ENCODE peak calls at places on chromosome 6, in four cellular contexts. R is HepG2, E is fibroblast of lung, T is K562. K is an unnamed sample.

GRCh38 chr6:109202409-109203264 is 107.3 kb downstream of the CEP57L1 start:
- DNase-seq in R (no peak), E (no peak), T (no peak), K (no peak)

GRCh38 chr6:63066053-63066704 is 145.1 kb upstream of the FKBP1C start:
- DNase-seq in R (peak; percentile 35), E (no peak), T (no peak), K (no peak)

GRCh38 chr6:161917645-161918044 is 643.8 kb upstream of the AGPAT4 start:
- DNase-seq in R (no peak), E (peak; percentile 67), T (no peak), K (no peak)

GRCh38 chr6:11188161-11188915 is 44.1 kb downstream of the NEDD9 start:
- DNase-seq in R (peak; percentile 57), E (no peak), T (no peak), K (no peak)

GRCh38 chr6:144151010-144151727 is 852 bp downstream of the STX11 start:
- DNase-seq in R (no peak), E (no peak), T (peak; percentile 48), K (peak; percentile 39)

GRCh38 chr6:56802570-56802969 is 152.3 kb upstream of the BEND6 start:
- DNase-seq in R (peak; percentile 68), E (peak; percentile 79), T (no peak), K (no peak)

GRCh38 chr6:119526609-119527605 is 177.3 kb upstream of the MAN1A1 start:
- DNase-seq in R (no peak), E (no peak), T (no peak), K (no peak)

GRCh38 chr6:132648356-132648755 is 10.6 kb downstream of the TAAR1 start:
- DNase-seq in R (no peak), E (peak; percentile 84), T (no peak), K (peak; percentile 21)

GRCh38 chr6:93896081-93896480 is 476.7 kb upstream of the EPHA7 start:
- DNase-seq in R (no peak), E (no peak), T (no peak), K (no peak)

GRCh38 chr6:39365281-39366074 is 43.0 kb upstream of the KCNK16 start:
- DNase-seq in R (no peak), E (peak; percentile 75), T (no peak), K (no peak)

GRCh38 chr6:51855310-51856082 is 231.9 kb downstream of the PKHD1 start:
- DNase-seq in R (peak; percentile 79), E (peak; percentile 25), T (peak; percentile 74), K (peak; percentile 52)

GRCh38 chr6:30998785-30999184 is 11.5 kb upstream of the MUC22 start:
- DNase-seq in R (no peak), E (no peak), T (no peak), K (no peak)

GRCh38 chr6:16800942-16801341 is 39.7 kb upstream of the ATXN1 start:
- DNase-seq in R (no peak), E (peak; percentile 60), T (no peak), K (no peak)

GRCh38 chr6:111367393-111368088 is 115.5 kb downstream of the REV3L start:
- DNase-seq in R (no peak), E (no peak), T (no peak), K (no peak)

GRCh38 chr6:105972440-105972839 is 113.7 kb upstream of the PRDM1 start:
- DNase-seq in R (no peak), E (no peak), T (no peak), K (no peak)

GRCh38 chr6:15254074-15254975 is 8.5 kb downstream of the JARID2 start:
- DNase-seq in R (peak; percentile 48), E (no peak), T (peak; percentile 66), K (no peak)

GRCh38 chr6:33841070-33841469 is 37.3 kb upstream of the MLN start:
- DNase-seq in R (no peak), E (no peak), T (peak; percentile 60), K (no peak)

GRCh38 chr6:20182926-20183521 is 29.2 kb downstream of the MBOAT1 start:
- DNase-seq in R (no peak), E (peak; percentile 41), T (no peak), K (no peak)

GRCh38 chr6:99867026-99867425 is 127.0 kb downstream of the MCHR2 start:
- DNase-seq in R (no peak), E (no peak), T (no peak), K (no peak)

DNA sequence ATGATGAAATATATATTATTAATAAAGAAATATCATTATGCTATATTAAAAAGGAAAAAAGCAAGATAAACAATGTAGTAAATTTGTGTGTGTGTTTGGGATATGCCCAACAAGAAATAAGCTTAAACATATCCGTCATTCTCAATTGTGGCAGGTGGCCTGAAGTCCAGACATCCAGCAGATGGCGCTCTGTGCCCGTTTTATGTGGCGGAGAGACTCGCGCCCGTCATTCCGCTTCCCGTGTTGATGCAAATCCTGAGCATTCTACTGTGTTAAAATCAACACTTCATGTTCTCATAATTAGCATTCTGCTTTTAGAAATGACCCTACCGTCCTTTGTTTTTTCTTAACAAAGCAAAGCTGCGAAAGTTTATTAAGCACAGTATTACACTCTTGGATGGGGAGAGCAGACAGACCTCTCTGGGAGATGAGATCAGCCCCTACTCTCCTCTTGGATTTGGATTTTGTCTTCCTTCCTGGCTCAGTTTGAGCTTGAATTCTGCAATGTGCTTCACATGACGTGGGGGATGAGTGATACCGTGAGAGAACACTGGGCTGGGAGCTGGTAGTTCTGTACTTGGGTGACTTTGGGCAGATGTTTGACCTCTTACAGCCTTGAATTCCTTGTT is 125.8 kb downstream of the MCHR2 start:
- DNase-seq in R (peak; percentile 47), E (peak; percentile 44), T (peak; percentile 79), K (peak; percentile 58)
- TF ChIP-seq EZH2 in R (no peak), E (no peak), T (no peak), K (no peak)

GRCh38 chr6:42025790-42026311 is 24.5 kb upstream of the TAF8 start:
- DNase-seq in R (no peak), E (no peak), T (no peak), K (no peak)
- H3K4me1 ChIP-seq in R (peaks cover 13% of the 10 kb centered on the region), E (no peaks in the 10 kb centered on the region), T (peaks cover 68% of the 10 kb centered on the region), K (peaks cover 80% of the 10 kb centered on the region)

GRCh38 chr6:125279961-125280360 is 21.8 kb downstream of the HDDC2 start:
- DNase-seq in R (no peak), E (no peak), T (no peak), K (no peak)
- H3K9ac ChIP-seq in R (no peak overlapping the region), E (no peak overlapping the region), T (no peak overlapping the region), K (no peak overlapping the region)

GRCh38 chr6:99605074-99605726 is 1.4 kb upstream of the PRDM13 start:
- DNase-seq in R (no peak), E (no peak), T (no peak), K (no peak)
- TF ChIP-seq EZH2 in R (no peak), E (peak; percentile 72), T (no peak), K (no peak)

GRCh38 chr6:156883497-156884252 is 106.5 kb downstream of the ARID1B start:
- DNase-seq in R (no peak), E (no peak), T (no peak), K (no peak)
- H3K4me1 ChIP-seq in R (no peaks in the 10 kb centered on the region), E (no peaks in the 10 kb centered on the region), T (peaks cover 7% of the 10 kb centered on the region), K (no peaks in the 10 kb centered on the region)

GRCh38 chr6:402901-403658 is 11.5 kb downstream of the IRF4 start:
- DNase-seq in R (no peak), E (no peak), T (no peak), K (no peak)
- H3K9ac ChIP-seq in R (no peak overlapping the region), E (no peak overlapping the region), T (no peak overlapping the region), K (no peak overlapping the region)

GRCh38 chr6:1614767-1615650 is 5.3 kb downstream of the FOXC1 start:
- DNase-seq in R (no peak), E (no peak), T (no peak), K (no peak)
- TF ChIP-seq EZH2 in R (no peak), E (no peak), T (no peak), K (no peak)

GRCh38 chr6:32108094-32108627 is 977 bp downstream of the TNXB start:
- DNase-seq in R (no peak), E (no peak), T (peak; percentile 67), K (no peak)

GRCh38 chr6:32107447-32107846 is 1.7 kb downstream of the TNXB start:
- DNase-seq in R (no peak), E (no peak), T (no peak), K (no peak)

GRCh38 chr6:32109114-32109764 is at the start of gene TNXB:
- DNase-seq in R (no peak), E (no peak), T (peak; percentile 63), K (no peak)

GRCh38 chr6:32109765-32110160 is 625 bp upstream of the TNXB start:
- DNase-seq in R (no peak), E (no peak), T (no peak), K (no peak)

DNA sequence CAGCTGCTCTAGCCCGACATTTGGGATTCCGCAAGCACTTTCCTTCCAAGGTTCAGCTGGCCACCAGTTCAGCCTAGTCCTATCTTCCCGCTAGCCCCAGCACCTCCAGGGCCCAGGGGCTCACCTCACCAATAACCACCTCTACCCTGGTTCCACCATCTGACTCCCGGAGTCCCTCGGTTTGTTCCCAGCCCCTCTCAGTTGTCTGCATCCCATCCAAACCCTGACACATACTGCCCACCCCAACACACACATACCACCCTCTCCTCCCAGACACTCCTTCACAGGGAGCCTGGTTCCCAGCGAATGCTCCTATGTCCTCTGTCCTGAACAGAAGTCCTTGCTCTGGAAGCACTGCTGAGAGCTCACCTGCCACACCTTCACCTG is 418 bp downstream of the TNXB start:
- DNase-seq in R (no peak), E (no peak), T (no peak), K (no peak)
- H3K4me1 ChIP-seq in R (peaks cover 10% of the 10 kb centered on the region), E (peaks cover 40% of the 10 kb centered on the region), T (peaks cover 40% of the 10 kb centered on the region), K (no peaks in the 10 kb centered on the region)

GRCh38 chr6:28885149-28885738 is 38.5 kb downstream of the TRIM27 start:
- DNase-seq in R (peak; percentile 48), E (no peak), T (no peak), K (no peak)

GRCh38 chr6:28884423-28885148 is 39.2 kb downstream of the TRIM27 start:
- DNase-seq in R (peak; percentile 51), E (no peak), T (no peak), K (peak; percentile 86)

GRCh38 chr6:28876702-28877101 is 47.1 kb downstream of the TRIM27 start:
- DNase-seq in R (no peak), E (no peak), T (no peak), K (peak; percentile 44)

GRCh38 chr6:28880519-28880893 is 43.3 kb downstream of the TRIM27 start:
- DNase-seq in R (no peak), E (no peak), T (no peak), K (no peak)

GRCh38 chr6:28880894-28881780 is 42.6 kb downstream of the TRIM27 start:
- DNase-seq in R (peak; percentile 82), E (peak; percentile 59), T (peak; percentile 93), K (no peak)
- H3K9ac ChIP-seq in R (peak overlapping the region; percentile 37), E (no peak overlapping the region), T (peak overlapping the region; percentile 81), K (no peak overlapping the region)

GRCh38 chr6:133855994-133856393 is 32.9 kb upstream of the TCF21 start:
- DNase-seq in R (no peak), E (no peak), T (no peak), K (no peak)
- TF ChIP-seq EZH2 in R (no peak), E (no peak), T (no peak), K (no peak)

K was measured in DND-41.